ENCODE peak calls at places on chromosome 19, in four cellular contexts. One of them, this sample, is unnamed.
A peak's percentile ranks its signal among the peaks of the same experiment; 100 is the strongest.

GRCh38 chr19:41359741-41360140 is 4.2 kb downstream of the B9D2 start:
- DNase-seq in GM18507: no peak
- DNase-seq in fibroblast of lung: no peak
- DNase-seq in progenitor cell of endocrine pancreas: no peak
- DNase-seq in this sample: no peak

GRCh38 chr19:12527034-12527836 is 24.0 kb downstream of the ZNF564 start:
- DNase-seq in progenitor cell of endocrine pancreas: no peak
- DNase-seq in GM18507: no peak
- DNase-seq in fibroblast of lung: peak; percentile 54
- DNase-seq in this sample: peak; percentile 48

GRCh38 chr19:36851898-36852297 is 1.2 kb downstream of the ZNF345 start:
- DNase-seq in GM18507: no peak
- DNase-seq in fibroblast of lung: no peak
- DNase-seq in progenitor cell of endocrine pancreas: no peak
- DNase-seq in this sample: no peak

GRCh38 chr19:14775855-14776254 is 2.5 kb downstream of the ADGRE2 start:
- DNase-seq in GM18507: no peak
- DNase-seq in fibroblast of lung: no peak
- DNase-seq in progenitor cell of endocrine pancreas: no peak
- DNase-seq in this sample: no peak

GRCh38 chr19:42386974-42387707 is 3.0 kb downstream of the CNFN start:
- DNase-seq in fibroblast of lung: peak; percentile 40
- DNase-seq in GM18507: no peak
- DNase-seq in progenitor cell of endocrine pancreas: peak; percentile 53
- DNase-seq in this sample: no peak

GRCh38 chr19:20558571-20558970 is 7.0 kb downstream of the ZNF737 start:
- DNase-seq in progenitor cell of endocrine pancreas: no peak
- DNase-seq in GM18507: no peak
- DNase-seq in fibroblast of lung: no peak
- DNase-seq in this sample: no peak

GRCh38 chr19:5250127-5250659 is 90.4 kb downstream of the PTPRS start:
- DNase-seq in progenitor cell of endocrine pancreas: no peak
- DNase-seq in GM18507: no peak
- DNase-seq in fibroblast of lung: no peak
- DNase-seq in this sample: no peak

GRCh38 chr19:17803264-17803896 is 8.4 kb downstream of the B3GNT3 start:
- DNase-seq in GM18507: no peak
- DNase-seq in fibroblast of lung: no peak
- DNase-seq in progenitor cell of endocrine pancreas: no peak
- DNase-seq in this sample: no peak

GRCh38 chr19:35545855-35546381 is 492 bp downstream of the TMEM147 start:
- DNase-seq in progenitor cell of endocrine pancreas: peak; percentile 24
- DNase-seq in GM18507: peak; percentile 70
- DNase-seq in fibroblast of lung: peak; percentile 18
- DNase-seq in this sample: peak; percentile 53

GRCh38 chr19:38277969-38278680 is 13.8 kb downstream of the SPINT2 start:
- DNase-seq in GM18507: no peak
- DNase-seq in progenitor cell of endocrine pancreas: no peak
- DNase-seq in fibroblast of lung: peak; percentile 63
- DNase-seq in this sample: peak; percentile 33

GRCh38 chr19:7738023-7738422 is 6.1 kb upstream of the CLEC4G start:
- DNase-seq in progenitor cell of endocrine pancreas: no peak
- DNase-seq in GM18507: no peak
- DNase-seq in fibroblast of lung: no peak
- DNase-seq in this sample: no peak

GRCh38 chr19:38669532-38669931 is 22.1 kb downstream of the ACTN4 start:
- DNase-seq in GM18507: no peak
- DNase-seq in progenitor cell of endocrine pancreas: no peak
- DNase-seq in fibroblast of lung: no peak
- DNase-seq in this sample: no peak

GRCh38 chr19:27870293-27870692 is 1342.7 kb downstream of the UQCRFS1 start:
- DNase-seq in fibroblast of lung: no peak
- DNase-seq in GM18507: no peak
- DNase-seq in progenitor cell of endocrine pancreas: no peak
- DNase-seq in this sample: no peak

GRCh38 chr19:12995596-12996541 is 594 bp downstream of the NFIX start:
- DNase-seq in GM18507: no peak
- DNase-seq in fibroblast of lung: no peak
- DNase-seq in progenitor cell of endocrine pancreas: no peak
- DNase-seq in this sample: no peak

GRCh38 chr19:56101746-56102535 is 19.2 kb downstream of the ZNF787 start:
- DNase-seq in progenitor cell of endocrine pancreas: no peak
- DNase-seq in fibroblast of lung: no peak
- DNase-seq in GM18507: no peak
- DNase-seq in this sample: no peak

GRCh38 chr19:13089139-13089856 is 13.4 kb downstream of the LYL1 start:
- DNase-seq in GM18507: no peak
- DNase-seq in progenitor cell of endocrine pancreas: no peak
- DNase-seq in fibroblast of lung: no peak
- DNase-seq in this sample: no peak

GRCh38 chr19:41849067-41849466 is 4.2 kb downstream of the DMRTC2 start:
- DNase-seq in progenitor cell of endocrine pancreas: no peak
- DNase-seq in fibroblast of lung: no peak
- DNase-seq in GM18507: no peak
- DNase-seq in this sample: peak; percentile 49

GRCh38 chr19:41218615-41219507 is at the start of gene AXL:
- DNase-seq in fibroblast of lung: peak; percentile 85
- DNase-seq in GM18507: no peak
- DNase-seq in progenitor cell of endocrine pancreas: peak; percentile 49
- DNase-seq in this sample: peak; percentile 76

GRCh38 chr19:996051-996838 is 4.0 kb upstream of the GRIN3B start:
- DNase-seq in GM18507: peak; percentile 43
- DNase-seq in progenitor cell of endocrine pancreas: no peak
- DNase-seq in fibroblast of lung: peak; percentile 64
- DNase-seq in this sample: peak; percentile 62

GRCh38 chr19:40193587-40193849 is 2.3 kb downstream of the MAP3K10 start:
- DNase-seq in fibroblast of lung: peak; percentile 58
- DNase-seq in progenitor cell of endocrine pancreas: no peak
- DNase-seq in GM18507: no peak
- DNase-seq in this sample: no peak

GRCh38 chr19:16628984-16629691 is 1.1 kb upstream of the MED26 start:
- DNase-seq in progenitor cell of endocrine pancreas: no peak
- DNase-seq in GM18507: no peak
- DNase-seq in fibroblast of lung: peak; percentile 23
- DNase-seq in this sample: peak; percentile 92

GRCh38 chr19:13931582-13932378 is 6.4 kb downstream of the PODNL1 start:
- DNase-seq in fibroblast of lung: no peak
- DNase-seq in GM18507: no peak
- DNase-seq in progenitor cell of endocrine pancreas: no peak
- DNase-seq in this sample: no peak

GRCh38 chr19:13104848-13105646 is 2.4 kb upstream of the LYL1 start:
- DNase-seq in GM18507: no peak
- DNase-seq in progenitor cell of endocrine pancreas: no peak
- DNase-seq in fibroblast of lung: no peak
- DNase-seq in this sample: no peak

GRCh38 chr19:1206733-1207301 is 1.2 kb downstream of the STK11 start:
- DNase-seq in GM18507: no peak
- DNase-seq in fibroblast of lung: no peak
- DNase-seq in progenitor cell of endocrine pancreas: no peak
- DNase-seq in this sample: no peak

GRCh38 chr19:29665826-29666633 is 769 bp downstream of the PLEKHF1 start:
- DNase-seq in fibroblast of lung: peak; percentile 66
- DNase-seq in progenitor cell of endocrine pancreas: no peak
- DNase-seq in GM18507: no peak
- DNase-seq in this sample: peak; percentile 45

GRCh38 chr19:29963576-29963975 is 21.5 kb downstream of the URI1 start:
- DNase-seq in GM18507: no peak
- DNase-seq in fibroblast of lung: no peak
- DNase-seq in progenitor cell of endocrine pancreas: no peak
- DNase-seq in this sample: no peak

GRCh38 chr19:17340871-17341357 is 3.6 kb downstream of the GTPBP3 start:
- DNase-seq in fibroblast of lung: no peak
- DNase-seq in progenitor cell of endocrine pancreas: no peak
- DNase-seq in GM18507: no peak
- DNase-seq in this sample: no peak

GRCh38 chr19:6413291-6413690 is 11.3 kb downstream of the KHSRP start:
- DNase-seq in GM18507: no peak
- DNase-seq in progenitor cell of endocrine pancreas: no peak
- DNase-seq in fibroblast of lung: no peak
- DNase-seq in this sample: no peak

GRCh38 chr19:19262190-19263057 is 10.7 kb downstream of the TM6SF2 start:
- DNase-seq in GM18507: no peak
- DNase-seq in fibroblast of lung: no peak
- DNase-seq in progenitor cell of endocrine pancreas: no peak
- DNase-seq in this sample: no peak

This sample was measured in SJCRH30.